ENCODE peak calls at places on chromosomes 4 and X, in five cellular contexts. G is fibroblast of the conjunctiva; L is fibroblast of pulmonary artery; V is HT1080; P is activated CD8-positive, alpha-beta memory T cell treated with anti-CD3 and anti-CD28 coated beads, Interleukin-2, amount 10 ng/mL, durations not matched to agents 7 days and 5 days. M is an unnamed sample.

GRCh38 chrX:136975642-136976518 is 57.9 kb downstream of the GPR101 start:
- DNase-seq in P (no peak), V (no peak), L (no peak), G (no peak), M (no peak)

GRCh38 chr4:86592553-86593249 is 1.4 kb upstream of the PTPN13 start:
- DNase-seq in G (no peak), P (no peak), L (peak), V (no peak), M (no peak)

GRCh38 chr4:18106620-18107019 is 85.1 kb upstream of the LCORL start:
- DNase-seq in L (no peak), V (no peak), G (no peak), P (no peak), M (no peak)

GRCh38 chr4:82984459-82984858 is 26.2 kb downstream of the LIN54 start:
- DNase-seq in V (peak), P (peak), G (peak), L (peak), M (peak)

GRCh38 chrX:40172169-40172979 is 74.6 kb upstream of the BCOR start:
- DNase-seq in G (no peak), P (peak), V (no peak), L (peak), M (no peak)

GRCh38 chr4:122555216-122555615 is 65.7 kb downstream of the IL21 start:
- DNase-seq in V (no peak), G (no peak), L (no peak), P (no peak), M (no peak)

GRCh38 chrX:154409222-154409871 is at the start of gene DNASE1L1:
- DNase-seq in G (peak), L (peak), V (peak), P (peak), M (peak)

GRCh38 chr4:45662996-45663395 is 460.9 kb downstream of the GABRG1 start:
- DNase-seq in L (peak), V (peak), P (no peak), G (peak), M (peak)

GRCh38 chr4:157121396-157121795 is 45.4 kb downstream of the GLRB start:
- DNase-seq in V (no peak), G (no peak), P (no peak), L (no peak), M (no peak)

GRCh38 chrX:19334945-19335626 is 8.6 kb upstream of the PDHA1 start:
- DNase-seq in G (no peak), V (peak), L (peak), P (peak), M (peak)

GRCh38 chr4:7068883-7069282 is 1.0 kb upstream of the GRPEL1 start:
- DNase-seq in V (no peak), P (no peak), L (no peak), G (no peak), M (no peak)

M was measured in A172.